ENCODE peak calls at places on chromosomes 1 and 21, in ten cellular contexts. T is nephron progenitor cell, K is AG10803, L is ascending aorta, H is WTC11, J is GM10248, I is endothelial cell, F is choroid plexus epithelial cell, X is thoracic aorta, D is AG09319. E is an unnamed sample.

GRCh38 chr1:50620680-50621329 is 197.6 kb upstream of the DMRTA2 start:
- DNase-seq in T (no peak), K (no peak), L (no peak), H (peak; percentile 32), J (no peak), I (no peak), F (peak; percentile 62), X (no peak), D (no peak), E (no peak)

GRCh38 chr1:201026746-201027145 is 3.2 kb upstream of the KIF21B start:
- DNase-seq in T (no peak), K (no peak), L (no peak), H (no peak), J (no peak), I (no peak), F (no peak), X (no peak), D (no peak), E (no peak)

GRCh38 chr21:42683371-42684108 is 30.1 kb downstream of the PDE9A start:
- DNase-seq in T (no peak), K (no peak), L (no peak), H (no peak), J (no peak), I (no peak), F (no peak), X (no peak), D (no peak), E (no peak)

GRCh38 chr1:235075121-235075954 is 53.3 kb downstream of the TOMM20 start:
- DNase-seq in T (no peak), K (peak; percentile 92), L (peak; percentile 96), H (no peak), J (peak; percentile 81), I (no peak), F (peak; percentile 74), X (peak; percentile 80), D (no peak), E (peak; percentile 69)

GRCh38 chr1:203120325-203121138 is 7.0 kb upstream of the ADORA1 start:
- DNase-seq in T (no peak), K (no peak), L (no peak), H (no peak), J (no peak), I (no peak), F (no peak), X (no peak), D (no peak), E (no peak)

GRCh38 chr1:189939967-189940366 is 537.7 kb downstream of the BRINP3 start:
- DNase-seq in T (no peak), K (no peak), L (no peak), H (no peak), J (no peak), I (no peak), F (peak; percentile 73), X (no peak), D (no peak), E (no peak)

GRCh38 chr1:102015728-102016127 is 19.0 kb upstream of the OLFM3 start:
- DNase-seq in T (no peak), K (no peak), L (no peak), H (no peak), J (no peak), I (no peak), F (no peak), X (no peak), D (no peak), E (no peak)

GRCh38 chr1:204283711-204284651 is 70.2 kb upstream of the GOLT1A start:
- DNase-seq in T (no peak), K (no peak), L (no peak), H (no peak), J (no peak), I (no peak), F (no peak), X (no peak), D (no peak), E (no peak)

GRCh38 chr1:53334781-53335180 is 6.9 kb upstream of the LRP8 start:
- DNase-seq in T (no peak), K (no peak), L (peak; percentile 7), H (no peak), J (peak; percentile 23), I (no peak), F (no peak), X (no peak), D (no peak), E (no peak)

GRCh38 chr1:33654267-33654832 is 181.9 kb downstream of the ZSCAN20 start:
- DNase-seq in T (peak; percentile 31), K (peak; percentile 54), L (no peak), H (peak; percentile 40), J (no peak), I (peak; percentile 39), F (peak; percentile 27), X (no peak), D (no peak), E (no peak)
- TF ChIP-seq CTCF in T (peak; percentile 44), K (peak; percentile 69), L (no peak), H (peak; percentile 23), J (peak; percentile 19), I (peak; percentile 28), F (peak; percentile 45), X (no peak), D (peak; percentile 67), E (no peak)

GRCh38 chr1:160670701-160671100 is 23.9 kb upstream of the SLAMF1 start:
- DNase-seq in T (no peak), K (no peak), L (no peak), H (no peak), J (no peak), I (no peak), F (no peak), X (no peak), D (no peak), E (no peak)

GRCh38 chr1:160672118-160672517 is 25.3 kb upstream of the SLAMF1 start:
- DNase-seq in T (no peak), K (no peak), L (no peak), H (no peak), J (no peak), I (no peak), F (no peak), X (no peak), D (no peak), E (no peak)

GRCh38 chr1:160674415-160674814 is 27.6 kb upstream of the SLAMF1 start:
- DNase-seq in T (no peak), K (no peak), L (no peak), H (no peak), J (no peak), I (no peak), F (no peak), X (no peak), D (no peak), E (no peak)

GRCh38 chr1:160671603-160672002 is 24.8 kb upstream of the SLAMF1 start:
- DNase-seq in T (no peak), K (no peak), L (no peak), H (no peak), J (no peak), I (no peak), F (no peak), X (no peak), D (no peak), E (no peak)

GRCh38 chr1:160672789-160673695 is 26.2 kb upstream of the SLAMF1 start:
- DNase-seq in T (no peak), K (no peak), L (no peak), H (no peak), J (no peak), I (no peak), F (no peak), X (no peak), D (no peak), E (no peak)
- TF ChIP-seq CTCF in T (no peak), K (no peak), L (no peak), H (no peak), J (no peak), I (no peak), F (no peak), X (no peak), D (no peak), E (no peak)

GRCh38 chr21:24514081-24514733 is 1093.1 kb downstream of the MRPL39 start:
- DNase-seq in T (no peak), K (no peak), L (no peak), H (no peak), J (no peak), I (no peak), F (peak; percentile 1), X (no peak), D (no peak), E (no peak)
- TF ChIP-seq CTCF in T (peak; percentile 37), K (no peak), L (no peak), H (no peak), J (peak; percentile 41), I (no peak), F (no peak), X (peak; percentile 30), D (peak; percentile 13), E (no peak)

GRCh38 chr1:2316451-2316940 is 74.9 kb downstream of the MORN1 start:
- DNase-seq in T (no peak), K (no peak), L (no peak), H (no peak), J (no peak), I (no peak), F (peak; percentile 50), X (no peak), D (no peak), E (no peak)

GRCh38 chr1:2314297-2314802 is 77.0 kb downstream of the MORN1 start:
- DNase-seq in T (peak; percentile 80), K (peak; percentile 67), L (peak; percentile 87), H (peak; percentile 84), J (no peak), I (peak; percentile 91), F (peak; percentile 43), X (no peak), D (no peak), E (peak; percentile 45)

GRCh38 chr1:2313651-2314296 is 77.6 kb downstream of the MORN1 start:
- DNase-seq in T (no peak), K (no peak), L (no peak), H (no peak), J (no peak), I (no peak), F (no peak), X (no peak), D (no peak), E (no peak)

GRCh38 chr1:2315711-2316450 is 75.5 kb downstream of the MORN1 start:
- DNase-seq in T (no peak), K (no peak), L (no peak), H (no peak), J (no peak), I (no peak), F (no peak), X (no peak), D (no peak), E (no peak)

DNA sequence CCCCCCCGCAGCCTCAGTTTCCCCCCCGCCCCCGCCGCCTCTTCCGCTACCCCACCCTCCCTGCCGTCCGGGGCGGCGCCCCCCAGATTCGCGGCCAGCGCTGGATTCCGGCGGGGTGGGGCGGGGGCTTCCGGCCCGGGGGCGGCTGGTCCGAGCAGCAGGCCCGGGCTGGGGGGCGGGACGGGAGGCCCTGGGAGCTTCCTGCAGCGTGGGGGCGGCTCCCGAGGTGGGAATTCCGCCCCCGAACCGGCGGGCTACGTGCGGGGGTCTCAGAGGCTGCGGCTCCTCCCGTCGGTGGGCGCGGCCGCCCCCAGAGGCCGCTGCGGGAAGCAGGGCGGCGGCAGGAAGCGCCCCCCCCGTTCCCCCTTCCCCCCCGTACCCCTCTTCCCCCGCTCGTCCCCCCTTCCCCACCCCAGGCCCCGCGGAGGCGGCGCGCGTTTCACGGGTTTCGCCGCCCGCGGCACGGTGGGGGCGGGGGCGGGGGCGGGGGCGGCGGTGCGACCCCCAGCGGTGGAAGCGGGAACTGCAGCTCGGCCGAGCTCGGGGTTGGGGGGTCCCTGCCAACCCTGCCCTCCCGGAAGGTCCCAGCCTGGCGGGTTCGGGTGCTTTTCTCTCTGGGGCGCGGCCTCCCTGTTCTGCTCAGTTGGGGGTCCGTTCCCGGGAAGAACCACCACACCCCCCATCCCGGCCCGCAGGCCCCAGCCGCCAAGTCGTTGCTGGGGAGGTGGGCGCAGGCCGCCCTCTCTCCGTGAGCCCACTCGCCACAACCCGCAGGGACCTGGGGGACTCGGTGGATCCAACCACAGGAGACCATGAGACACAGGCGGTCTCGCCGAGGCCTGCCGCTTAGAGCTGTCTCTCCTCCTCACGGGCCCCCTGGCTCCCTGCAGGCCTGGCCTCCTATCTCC is 76.3 kb downstream of the MORN1 start:
- DNase-seq in T (peak; percentile 77), K (peak; percentile 50), L (no peak), H (peak; percentile 68), J (peak; percentile 88), I (peak; percentile 81), F (no peak), X (no peak), D (no peak), E (no peak)
- TF ChIP-seq CTCF in T (peak; percentile 93), K (peak; percentile 46), L (peak; percentile 81), H (peak; percentile 100), J (peak; percentile 64), I (peak; percentile 100), F (peak; percentile 60), X (peak; percentile 99), D (peak; percentile 53), E (no peak)